ENCODE peak calls at places on chromosomes 3 and 15, in four cellular contexts. V is amniotic stem cell, B is progenitor cell of endocrine pancreas, D is SHP77 treated with DMSO at 0.1 percent for 48 hours. Z is an unnamed sample.
A peak's percentile ranks its signal among the peaks of the same experiment; 100 is the strongest.

GRCh38 chr3:76827647-76828273 is 212.1 kb upstream of the ROBO2 start:
- DNase-seq in V (no peak), B (no peak), D (no peak), Z (no peak)

GRCh38 chr3:163779396-163780344 is 1298.6 kb downstream of the SI start:
- DNase-seq in V (no peak), B (no peak), D (no peak), Z (no peak)

GRCh38 chr15:92897620-92898019 is 2.5 kb upstream of the CHD2 start:
- DNase-seq in V (no peak), B (no peak), D (no peak), Z (no peak)

GRCh38 chr15:67472957-67473356 is 48.0 kb upstream of the C15orf61 start:
- DNase-seq in V (no peak), B (no peak), D (no peak), Z (no peak)

GRCh38 chr3:131216801-131217200 is 164.8 kb upstream of the NUDT16 start:
- DNase-seq in V (peak; percentile 3), B (no peak), D (no peak), Z (no peak)

GRCh38 chr15:33395376-33395775 is 84.6 kb downstream of the RYR3 start:
- DNase-seq in V (no peak), B (no peak), D (no peak), Z (no peak)

GRCh38 chr3:11690863-11691833 is 47.4 kb upstream of the VGLL4 start:
- DNase-seq in V (no peak), B (no peak), D (no peak), Z (no peak)

GRCh38 chr15:88800026-88800425 is 3.2 kb upstream of the ACAN start:
- DNase-seq in V (no peak), B (no peak), D (no peak), Z (no peak)

GRCh38 chr15:50051811-50052419 is 67.1 kb downstream of the ATP8B4 start:
- DNase-seq in V (peak; percentile 67), B (no peak), D (no peak), Z (no peak)

GRCh38 chr3:14804835-14805780 is 13.7 kb upstream of the FGD5 start:
- DNase-seq in V (no peak), B (no peak), D (no peak), Z (no peak)

GRCh38 chr3:173892547-173892946 is 495.0 kb downstream of the NLGN1 start:
- DNase-seq in V (no peak), B (no peak), D (no peak), Z (no peak)

GRCh38 chr15:26298010-26298661 is 435.0 kb upstream of the ATP10A start:
- DNase-seq in V (no peak), B (no peak), D (no peak), Z (no peak)

GRCh38 chr3:48446043-48446424 is 503 bp upstream of the ATRIP start:
- DNase-seq in V (no peak), B (no peak), D (no peak), Z (no peak)

GRCh38 chr3:9362731-9363530 is at the start of gene THUMPD3:
- DNase-seq in V (peak; percentile 70), B (peak; percentile 74), D (peak; percentile 90), Z (peak; percentile 77)

GRCh38 chr3:117549716-117550115 is 840.1 kb downstream of the TUSC7 start:
- DNase-seq in V (no peak), B (no peak), D (no peak), Z (no peak)

GRCh38 chr3:57559526-57559925 is 3.5 kb downstream of the PDE12 start:
- DNase-seq in V (no peak), B (no peak), D (no peak), Z (no peak)

GRCh38 chr3:149713730-149714654 is 38.3 kb downstream of the COMMD2 start:
- DNase-seq in V (no peak), B (no peak), D (no peak), Z (no peak)

GRCh38 chr15:60721232-60721576 is 242.3 kb upstream of the ICE2 start:
- DNase-seq in V (no peak), B (no peak), D (no peak), Z (no peak)

GRCh38 chr15:52100807-52101206 is 11.8 kb downstream of the BCL2L10 start:
- DNase-seq in V (no peak), B (no peak), D (peak; percentile 2), Z (no peak)

GRCh38 chr3:120355486-120355885 is 6.3 kb upstream of the LRRC58 start:
- DNase-seq in V (no peak), B (no peak), D (no peak), Z (no peak)

GRCh38 chr3:121661376-121661775 is 673 bp upstream of the HCLS1 start:
- DNase-seq in V (no peak), B (no peak), D (no peak), Z (no peak)

GRCh38 chr3:195441051-195441450 is 1.8 kb downstream of the ACAP2 start:
- DNase-seq in V (no peak), B (no peak), D (no peak), Z (no peak)

GRCh38 chr3:50592568-50592967 is 19.0 kb downstream of the CISH start:
- DNase-seq in V (no peak), B (no peak), D (no peak), Z (no peak)

GRCh38 chr3:178341636-178342035 is 194.6 kb upstream of the KCNMB2 start:
- DNase-seq in V (no peak), B (no peak), D (no peak), Z (no peak)

GRCh38 chr3:173945801-173946200 is 548.3 kb downstream of the NLGN1 start:
- DNase-seq in V (no peak), B (no peak), D (no peak), Z (no peak)

GRCh38 chr15:20356444-20357138 is 185.0 kb downstream of the GOLGA6L6 start:
- DNase-seq in V (no peak), B (no peak), D (no peak), Z (no peak)

GRCh38 chr15:70528270-70528706 is 235.1 kb downstream of the UACA start:
- DNase-seq in V (no peak), B (no peak), D (no peak), Z (peak; percentile 70)

GRCh38 chr3:100891033-100891432 is 102.2 kb downstream of the ABI3BP start:
- DNase-seq in V (peak; percentile 44), B (no peak), D (no peak), Z (no peak)